ENCODE peak calls at places on chromosome 11, in seven cellular contexts. I is suprapubic skin, V is testis, N is right lobe of liver, E is esophagus squamous epithelium, G is body of pancreas, O is A549. C is an unnamed sample.

GRCh38 chr11:44630511-44631210 is 65.2 kb downstream of the CD82 start:
- DNase-seq in N (peak; percentile 33), I (peak; percentile 42), V (peak; percentile 10), O (no peak), G (no peak), E (no peak), C (peak; percentile 77)

GRCh38 chr11:120019191-120019590 is 118.7 kb downstream of the TRIM29 start:
- DNase-seq in N (no peak), E (no peak), I (no peak), V (no peak), O (no peak), G (no peak), C (no peak)

GRCh38 chr11:96279421-96280290 is 63.3 kb downstream of the MAML2 start:
- DNase-seq in N (no peak), E (no peak), O (no peak), V (no peak), G (no peak), I (no peak), C (no peak)

GRCh38 chr11:107973641-107974040 is 35.1 kb upstream of the CUL5 start:
- DNase-seq in O (no peak), I (no peak), E (no peak), G (no peak), V (no peak), N (no peak), C (no peak)

GRCh38 chr11:122137081-122137793 is 21.2 kb upstream of the BLID start:
- DNase-seq in I (no peak), V (no peak), O (peak; percentile 70), E (no peak), G (no peak), N (no peak), C (no peak)

GRCh38 chr11:67504950-67505561 is at the start of gene PITPNM1:
- DNase-seq in O (peak; percentile 62), G (peak; percentile 70), E (no peak), V (peak; percentile 45), I (peak; percentile 77), N (peak; percentile 85), C (no peak)

GRCh38 chr11:119618208-119618909 is 110.6 kb downstream of the NECTIN1 start:
- DNase-seq in V (peak; percentile 41), O (no peak), N (no peak), G (no peak), I (no peak), E (no peak), C (no peak)

GRCh38 chr11:32775908-32776307 is 18.6 kb downstream of the CCDC73 start:
- DNase-seq in N (no peak), E (no peak), G (no peak), O (no peak), V (no peak), I (no peak), C (no peak)

GRCh38 chr11:11382858-11383532 is 29.9 kb upstream of the CSNK2A3 start:
- DNase-seq in O (no peak), I (no peak), E (no peak), N (no peak), G (no peak), V (no peak), C (peak; percentile 40)

GRCh38 chr11:15006139-15006759 is 34.1 kb upstream of the CALCA start:
- DNase-seq in I (no peak), V (no peak), E (no peak), N (no peak), O (peak; percentile 56), G (no peak), C (no peak)

GRCh38 chr11:94700631-94701030 is 67.5 kb upstream of the AMOTL1 start:
- DNase-seq in I (no peak), V (no peak), O (no peak), E (no peak), N (no peak), G (no peak), C (no peak)

DNA sequence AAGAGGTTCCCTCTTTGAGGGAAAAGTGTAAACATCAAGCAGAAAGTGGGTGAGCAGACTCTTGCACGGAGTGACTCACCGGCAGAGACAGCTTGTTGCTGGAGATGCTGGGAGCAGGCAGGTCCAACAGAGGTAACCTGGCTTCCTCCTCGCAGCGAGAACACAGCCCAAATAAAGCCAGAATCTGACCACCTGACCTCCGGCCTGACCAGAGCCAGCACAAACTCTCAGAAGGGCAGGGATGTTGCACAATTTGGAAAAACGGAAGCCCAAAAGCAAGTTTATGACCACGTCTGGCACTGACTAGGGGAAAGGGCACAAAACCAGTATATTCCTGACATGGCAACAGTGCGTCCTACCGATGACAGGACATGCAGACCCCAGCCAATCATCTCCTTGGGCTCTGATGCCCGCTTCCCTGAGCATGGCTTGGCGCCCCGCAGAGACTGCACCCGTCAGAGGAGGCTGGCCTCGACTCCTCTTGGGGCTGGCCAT is 5.4 kb downstream of the SMCO4 start:
- DNase-seq in E (no peak), N (peak; percentile 93), I (no peak), V (no peak), O (no peak), G (peak; percentile 54), C (no peak)
- H3K4me3 ChIP-seq in E (peak overlapping the region; percentile 14), N (peak overlapping the region; percentile 50), I (no peak overlapping the region), V (no peak overlapping the region), O (no peak overlapping the region), G (no peak overlapping the region), C (no peak overlapping the region)

DNA sequence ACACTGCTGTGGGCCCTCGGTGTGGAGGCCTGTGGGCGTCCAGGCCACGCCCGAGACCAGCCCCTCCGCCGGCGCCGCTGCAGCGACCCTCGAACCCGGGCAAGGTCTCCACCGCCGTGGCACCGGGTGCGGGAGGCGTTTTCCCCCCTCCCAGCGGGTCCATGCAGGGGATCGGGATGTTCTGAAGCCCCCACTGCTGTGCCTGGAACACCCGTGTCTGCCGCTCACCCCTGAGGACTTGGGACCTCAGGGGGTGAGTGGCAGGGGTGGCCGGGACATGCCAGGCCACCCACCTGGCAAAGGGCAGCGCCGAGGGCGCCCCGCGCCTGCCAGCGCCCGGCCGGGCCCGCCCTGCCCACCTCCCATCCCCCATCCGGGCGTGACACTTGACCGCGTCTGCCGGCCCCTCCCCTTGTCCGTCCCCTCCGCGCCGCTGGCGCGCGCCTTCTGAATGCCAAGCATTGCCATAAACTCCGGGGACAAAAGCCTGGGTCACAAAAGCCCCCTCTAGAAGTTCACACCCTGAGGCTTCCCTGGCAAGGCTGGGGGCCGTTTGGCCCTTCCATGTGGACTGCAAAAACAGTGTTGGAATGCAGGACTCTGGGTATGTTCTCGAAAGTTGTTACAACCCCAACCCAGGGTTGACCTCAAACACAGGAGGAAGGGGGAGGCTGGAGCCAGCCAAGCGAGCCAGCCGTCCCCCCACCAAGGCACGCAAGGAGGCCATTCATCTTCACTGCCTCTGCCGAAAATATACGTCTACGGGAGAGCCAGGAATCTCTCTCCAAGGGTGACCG is 819 bp upstream of the KCNQ1OT1 start:
- DNase-seq in N (peak; percentile 86), G (peak; percentile 71), V (peak; percentile 68), I (peak; percentile 75), E (no peak), O (peak; percentile 52), C (no peak)
- TF ChIP-seq POLR2A in N (no peak), G (no peak), V (no peak), I (no peak), E (no peak), O (no peak), C (no peak)

GRCh38 chr11:131460931-131461330 is 90.5 kb downstream of the NTM start:
- DNase-seq in V (no peak), E (no peak), I (no peak), O (no peak), N (no peak), G (no peak), C (no peak)
- H3K4me3 ChIP-seq in V (no peak overlapping the region), E (no peak overlapping the region), I (no peak overlapping the region), O (no peak overlapping the region), N (no peak overlapping the region), G (no peak overlapping the region), C (no peak overlapping the region)

DNA sequence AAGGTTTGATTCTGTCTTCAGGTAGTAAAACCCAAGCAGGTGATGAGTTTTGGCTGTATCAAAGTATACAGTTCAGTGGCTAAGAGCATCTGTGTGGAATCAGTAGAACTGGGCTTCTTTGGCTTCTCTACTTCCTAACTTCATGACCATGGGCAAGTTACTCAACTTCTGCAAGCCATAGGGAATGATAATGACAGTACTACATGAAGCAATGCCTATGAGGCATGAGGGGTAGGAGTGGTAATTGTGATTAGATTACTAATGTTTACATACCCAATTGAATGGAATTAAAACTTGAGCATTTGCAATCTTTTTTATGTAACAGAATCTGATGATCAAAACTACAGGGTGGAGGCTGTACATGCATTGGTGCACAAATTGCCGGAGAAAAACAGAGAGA is 164.3 kb downstream of the PGR start:
- DNase-seq in I (no peak), G (no peak), V (no peak), N (no peak), O (no peak), E (no peak), C (no peak)
- TF ChIP-seq POLR2A in I (no peak), G (no peak), V (no peak), N (no peak), O (no peak), E (no peak), C (no peak)

C was measured in vagina.